ENCODE peak calls at places on chromosomes 3 and 15, in seven cellular contexts. N is NCI-H1092 treated with DMSO at 0.1 percent for 48 hours; W is ELR; Q is NCI-H1694 treated with DMSO at 0.1 percent for 48 hours; C is stimulated activated CD4-positive, alpha-beta T cell treated with anti-CD3 and anti-CD28 coated beads, Interleukin-1b, Interleukin-23, amount 100 ng/mL, for 1 hour; I is tibial nerve; O is fibroblast of lung. Y is an unnamed sample.

GRCh38 chr15:29770796-29771195 is 51.5 kb downstream of the TJP1 start:
- DNase-seq in N (no peak), W (peak), Q (no peak), C (no peak), I (no peak), O (peak), Y (peak)

GRCh38 chr3:115217678-115218451 is 70.8 kb upstream of the ZBTB20 start:
- DNase-seq in N (peak), W (peak), Q (peak), C (no peak), I (peak), O (peak), Y (peak)

GRCh38 chr15:47753591-47753990 is 36.3 kb downstream of the SEMA6D start:
- DNase-seq in N (no peak), W (no peak), Q (no peak), C (no peak), I (no peak), O (no peak), Y (no peak)

GRCh38 chr15:34783986-34784385 is 11.4 kb downstream of the ACTC1 start:
- DNase-seq in N (no peak), W (no peak), Q (no peak), C (no peak), I (no peak), O (no peak), Y (no peak)

GRCh38 chr3:43748179-43748578 is 57.4 kb downstream of the ABHD5 start:
- DNase-seq in N (no peak), W (peak), Q (no peak), C (no peak), I (no peak), O (peak), Y (peak)

GRCh38 chr3:177427540-177427939 is 230.3 kb upstream of the TBL1XR1 start:
- DNase-seq in N (no peak), W (peak), Q (no peak), C (no peak), I (no peak), O (peak), Y (peak)

GRCh38 chr3:168989396-168989795 is 674.1 kb downstream of the MECOM start:
- DNase-seq in N (no peak), W (no peak), Q (no peak), C (no peak), I (no peak), O (peak), Y (no peak)

GRCh38 chr3:174441588-174442316 is 417.4 kb upstream of the NAALADL2 start:
- DNase-seq in N (peak), W (peak), Q (peak), C (no peak), I (no peak), O (peak), Y (no peak)

GRCh38 chr3:64496786-64497560 is 190.8 kb downstream of the ADAMTS9 start:
- DNase-seq in N (no peak), W (no peak), Q (no peak), C (no peak), I (no peak), O (no peak), Y (no peak)

GRCh38 chr3:94643400-94643799 is 580.5 kb downstream of the NSUN3 start:
- DNase-seq in N (no peak), W (no peak), Q (no peak), C (no peak), I (no peak), O (no peak), Y (no peak)

GRCh38 chr15:39583586-39584265 is 2.8 kb downstream of the THBS1 start:
- DNase-seq in N (no peak), W (peak), Q (no peak), C (no peak), I (no peak), O (peak), Y (peak)

GRCh38 chr3:115720988-115721387 is 97.7 kb downstream of the GAP43 start:
- DNase-seq in N (no peak), W (no peak), Q (no peak), C (no peak), I (no peak), O (no peak), Y (no peak)

GRCh38 chr3:126197854-126198584 is 17.6 kb upstream of the ALDH1L1 start:
- DNase-seq in N (peak), W (peak), Q (peak), C (no peak), I (peak), O (peak), Y (peak)

GRCh38 chr3:35679409-35680080 is 40.2 kb downstream of the ARPP21 start:
- DNase-seq in N (no peak), W (no peak), Q (peak), C (no peak), I (no peak), O (no peak), Y (no peak)

GRCh38 chr3:196220587-196220986 is 4.3 kb downstream of the SLC51A start:
- DNase-seq in N (no peak), W (no peak), Q (no peak), C (no peak), I (no peak), O (no peak), Y (no peak)

GRCh38 chr15:43253431-43254403 is 13.0 kb downstream of the TGM5 start:
- DNase-seq in N (no peak), W (peak), Q (no peak), C (no peak), I (no peak), O (peak), Y (no peak)

GRCh38 chr15:39869858-39870515 is 50.1 kb downstream of the GPR176 start:
- DNase-seq in N (no peak), W (no peak), Q (no peak), C (no peak), I (peak), O (peak), Y (no peak)

GRCh38 chr3:186986406-186986805 is 56.1 kb downstream of the ST6GAL1 start:
- DNase-seq in N (no peak), W (no peak), Q (no peak), C (no peak), I (no peak), O (no peak), Y (no peak)

GRCh38 chr3:184734903-184735630 is 23.2 kb upstream of the MAGEF1 start:
- DNase-seq in N (no peak), W (no peak), Q (no peak), C (no peak), I (no peak), O (no peak), Y (no peak)

GRCh38 chr3:1404270-1404669 is 311.4 kb downstream of the CNTN6 start:
- DNase-seq in N (no peak), W (no peak), Q (no peak), C (no peak), I (no peak), O (no peak), Y (no peak)

GRCh38 chr3:194856296-194856695 is 170.6 kb downstream of the FAM43A start:
- DNase-seq in N (no peak), W (no peak), Q (no peak), C (no peak), I (no peak), O (no peak), Y (no peak)

GRCh38 chr3:171026584-171027293 is at the start of gene SLC2A2:
- DNase-seq in N (no peak), W (no peak), Q (no peak), C (no peak), I (no peak), O (no peak), Y (no peak)

GRCh38 chr3:129624347-129625070 is 18.0 kb upstream of the PLXND1 start:
- DNase-seq in N (no peak), W (no peak), Q (no peak), C (no peak), I (no peak), O (no peak), Y (no peak)

GRCh38 chr15:62895139-62895866 is 147.2 kb upstream of the TPM1 start:
- DNase-seq in N (no peak), W (peak), Q (no peak), C (no peak), I (no peak), O (peak), Y (peak)

GRCh38 chr3:103517013-103517412 is 1082.2 kb downstream of the ZPLD1 start:
- DNase-seq in N (no peak), W (no peak), Q (no peak), C (no peak), I (no peak), O (no peak), Y (no peak)

GRCh38 chr3:51396401-51396800 is 5.3 kb downstream of the RBM15B start:
- DNase-seq in N (no peak), W (no peak), Q (no peak), C (no peak), I (no peak), O (no peak), Y (no peak)

GRCh38 chr15:43106486-43106829 is 620 bp upstream of the UBR1 start:
- DNase-seq in N (no peak), W (no peak), Q (no peak), C (no peak), I (no peak), O (no peak), Y (no peak)

GRCh38 chr3:148902173-148902791 is 37.2 kb downstream of the CPA3 start:
- DNase-seq in N (no peak), W (peak), Q (no peak), C (no peak), I (no peak), O (peak), Y (peak)

GRCh38 chr3:51942603-51943450 is 664 bp downstream of the PARP3 start:
- DNase-seq in N (no peak), W (peak), Q (no peak), C (no peak), I (peak), O (peak), Y (peak)

GRCh38 chr15:96316953-96317629 is 13.4 kb upstream of the NR2F2 start:
- DNase-seq in N (no peak), W (no peak), Q (no peak), C (no peak), I (no peak), O (no peak), Y (no peak)

GRCh38 chr3:46102059-46102779 is 74.9 kb upstream of the XCR1 start:
- DNase-seq in N (no peak), W (peak), Q (no peak), C (no peak), I (no peak), O (no peak), Y (no peak)

GRCh38 chr15:57611938-57612337 is 20.2 kb downstream of the MYZAP start:
- DNase-seq in N (no peak), W (peak), Q (no peak), C (no peak), I (no peak), O (peak), Y (peak)

Y was measured in HFFc6.